ENCODE peak calls at places on chromosomes 6 and 20, in ten cellular contexts. M is ovary, S is right lobe of liver, J is SK-N-SH, R is neuronal stem cell, D is IMR-90, K is pancreas, G is stomach, U is HCT116, Y is hepatocyte. E is an unnamed sample.
A peak's percentile ranks its signal among the peaks of the same experiment; 100 is the strongest.

GRCh38 chr20:51731771-51732453 is 36.3 kb downstream of the ATP9A start:
- DNase-seq in G (no peak), K (no peak), R (no peak), D (peak; percentile 58), J (peak; percentile 39), U (no peak), M (peak; percentile 63), Y (peak; percentile 34), S (no peak), E (no peak)

GRCh38 chr6:21987501-21987957 is 309.3 kb downstream of the PRL start:
- DNase-seq in K (peak; percentile 59), S (peak; percentile 54), M (peak; percentile 79), Y (peak; percentile 90), J (peak; percentile 63), D (peak; percentile 97), G (peak; percentile 44), R (no peak), U (peak; percentile 58), E (no peak)

GRCh38 chr6:89999154-89999553 is 104.9 kb downstream of the GJA10 start:
- DNase-seq in U (peak; percentile 54), D (peak; percentile 23), Y (no peak), K (peak; percentile 48), R (no peak), S (no peak), M (no peak), G (peak; percentile 63), J (no peak), E (no peak)

GRCh38 chr6:128487055-128487454 is 33.3 kb downstream of the PTPRK start:
- DNase-seq in Y (peak; percentile 36), M (no peak), U (no peak), D (no peak), K (no peak), S (no peak), R (no peak), G (no peak), J (no peak), E (no peak)

GRCh38 chr6:132236744-132237143 is 164.5 kb downstream of the MOXD1 start:
- DNase-seq in D (peak; percentile 51), M (no peak), G (no peak), Y (no peak), R (peak; percentile 24), S (no peak), J (no peak), U (no peak), K (no peak), E (no peak)

GRCh38 chr6:129730477-129731165 is 20.6 kb upstream of the ARHGAP18 start:
- DNase-seq in U (no peak), G (no peak), Y (peak; percentile 43), D (no peak), K (no peak), S (no peak), M (no peak), J (no peak), R (no peak), E (no peak)

GRCh38 chr6:149896491-149896890 is 1.4 kb downstream of the RAET1E start:
- DNase-seq in Y (no peak), S (no peak), U (no peak), J (no peak), K (no peak), M (no peak), R (no peak), D (peak; percentile 52), G (no peak), E (no peak)

GRCh38 chr6:6004147-6004995 is 2.4 kb downstream of the NRN1 start:
- DNase-seq in G (no peak), S (no peak), M (no peak), D (no peak), Y (no peak), R (no peak), K (no peak), U (no peak), J (peak; percentile 49), E (no peak)

GRCh38 chr20:21450572-21450971 is 53.2 kb upstream of the NKX2-4 start:
- DNase-seq in D (no peak), S (no peak), G (no peak), J (no peak), R (no peak), M (no peak), Y (no peak), U (no peak), K (no peak), E (no peak)

GRCh38 chr20:21464916-21465315 is 48.9 kb downstream of the NKX2-2 start:
- DNase-seq in G (no peak), K (no peak), Y (no peak), R (no peak), S (no peak), M (no peak), J (no peak), U (no peak), D (no peak), E (no peak)

GRCh38 chr6:159681104-159681503 is 11.9 kb downstream of the SOD2 start:
- DNase-seq in D (no peak), U (no peak), Y (no peak), J (no peak), R (no peak), G (no peak), S (no peak), M (no peak), K (no peak), E (no peak)

GRCh38 chr6:143125455-143125854 is 64.8 kb downstream of the AIG1 start:
- DNase-seq in D (no peak), K (no peak), J (peak; percentile 20), G (no peak), U (no peak), S (no peak), R (no peak), Y (no peak), M (no peak), E (no peak)
- H3K4me3 ChIP-seq in D (no peak overlapping the region), K (no peak overlapping the region), J (no peak overlapping the region), G (no peak overlapping the region), U (no peak overlapping the region), S (no peak overlapping the region), R (no peak overlapping the region), Y (no peak overlapping the region), M (no peak overlapping the region), E (no peak overlapping the region)

GRCh38 chr6:40000964-40001515 is 66.8 kb upstream of the MOCS1 start:
- DNase-seq in J (no peak), K (no peak), D (no peak), Y (no peak), M (no peak), U (no peak), G (no peak), R (no peak), S (no peak), E (no peak)
- H3K36me3 ChIP-seq in J (no peaks in the 10 kb centered on the region), K (no peaks in the 10 kb centered on the region), D (no peaks in the 10 kb centered on the region), Y (no peaks in the 10 kb centered on the region), M (no peaks in the 10 kb centered on the region), U (no peaks in the 10 kb centered on the region), G (no peaks in the 10 kb centered on the region), R (no peaks in the 10 kb centered on the region), S (no peaks in the 10 kb centered on the region), E (no peaks in the 10 kb centered on the region)

GRCh38 chr6:137869781-137870180 is 2.7 kb downstream of the TNFAIP3 start:
- DNase-seq in K (no peak), Y (no peak), R (no peak), U (no peak), M (no peak), J (no peak), S (no peak), G (no peak), D (no peak), E (no peak)
- H3K4me1 ChIP-seq in K (no peaks in the 10 kb centered on the region), Y (peaks cover 17% of the 10 kb centered on the region), R (peaks cover 16% of the 10 kb centered on the region), U (peaks cover 10% of the 10 kb centered on the region), M (peaks cover 11% of the 10 kb centered on the region), J (peaks cover 8% of the 10 kb centered on the region), S (peaks cover 12% of the 10 kb centered on the region), G (peaks cover 45% of the 10 kb centered on the region), D (peaks cover 18% of the 10 kb centered on the region), E (peaks cover 24% of the 10 kb centered on the region)

GRCh38 chr20:43605715-43606114 is 15.0 kb downstream of the IFT52 start:
- DNase-seq in Y (no peak), M (no peak), K (no peak), J (no peak), S (no peak), G (no peak), U (no peak), R (no peak), D (no peak), E (no peak)

DNA sequence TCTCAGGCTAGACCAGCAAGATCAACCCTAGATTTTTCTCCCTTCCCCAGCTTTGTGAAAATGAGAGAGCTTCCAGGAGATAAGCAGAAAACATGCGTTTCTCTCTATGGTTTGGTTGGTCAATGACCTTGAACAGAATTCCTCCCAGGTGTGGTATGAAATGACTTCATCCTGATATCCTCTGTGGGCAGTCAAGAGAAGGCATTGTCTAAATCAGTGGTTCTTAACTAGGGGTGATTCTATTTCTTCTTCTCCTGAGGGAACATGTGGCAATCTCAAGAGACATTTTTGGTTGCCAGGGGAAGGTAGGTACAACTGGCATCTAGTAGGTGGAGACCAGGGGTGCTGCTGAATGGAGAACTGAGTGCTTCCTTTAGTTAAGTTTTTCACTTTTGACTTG is 12.4 kb downstream of the IFT52 start:
- DNase-seq in S (no peak), M (no peak), K (no peak), G (no peak), Y (no peak), D (no peak), R (no peak), J (no peak), U (no peak), E (no peak)
- H3K4me3 ChIP-seq in S (no peak overlapping the region), M (no peak overlapping the region), K (no peak overlapping the region), G (no peak overlapping the region), Y (no peak overlapping the region), D (no peak overlapping the region), R (no peak overlapping the region), J (no peak overlapping the region), U (no peak overlapping the region), E (no peak overlapping the region)

GRCh38 chr6:167945937-167946485 is 51.5 kb upstream of the KIF25 start:
- DNase-seq in S (no peak), G (no peak), K (no peak), M (no peak), Y (no peak), U (no peak), R (no peak), J (no peak), D (peak; percentile 32), E (no peak)
- H3K36me3 ChIP-seq in S (peaks cover 18% of the 10 kb centered on the region), G (peaks cover 54% of the 10 kb centered on the region), K (peaks cover 30% of the 10 kb centered on the region), M (no peaks in the 10 kb centered on the region), Y (no peaks in the 10 kb centered on the region), U (peaks cover 27% of the 10 kb centered on the region), R (peaks cover 47% of the 10 kb centered on the region), J (peaks cover 70% of the 10 kb centered on the region), D (peaks cover 21% of the 10 kb centered on the region), E (peaks cover 8% of the 10 kb centered on the region)

GRCh38 chr6:41551086-41551702 is 5.0 kb downstream of the FOXP4 start:
- DNase-seq in G (peak; percentile 64), U (no peak), R (no peak), M (no peak), S (no peak), Y (no peak), J (no peak), D (no peak), K (peak; percentile 55), E (no peak)
- H3K4me1 ChIP-seq in G (peaks cover 67% of the 10 kb centered on the region), U (no peaks in the 10 kb centered on the region), R (peaks cover 45% of the 10 kb centered on the region), M (peaks cover 2% of the 10 kb centered on the region), S (peaks cover 9% of the 10 kb centered on the region), Y (peaks cover 30% of the 10 kb centered on the region), J (peaks cover 20% of the 10 kb centered on the region), D (peaks cover 7% of the 10 kb centered on the region), K (peaks cover 28% of the 10 kb centered on the region), E (peaks cover 16% of the 10 kb centered on the region)

GRCh38 chr20:45812157-45813005 is at the start of gene UBE2C:
- DNase-seq in K (peak; percentile 98), Y (peak; percentile 98), D (peak; percentile 100), S (peak; percentile 96), M (peak; percentile 96), R (peak; percentile 97), J (peak; percentile 98), G (peak; percentile 98), U (peak; percentile 100), E (peak; percentile 93)
- H3K4me3 ChIP-seq in K (peak within 1 kb of the TSS; percentile 57), Y (peak within 1 kb of the TSS; percentile 27), D (peak within 1 kb of the TSS; percentile 53), S (peak within 1 kb of the TSS; percentile 38), M (peak within 1 kb of the TSS; percentile 47), R (peak within 1 kb of the TSS; percentile 87), J (peak within 1 kb of the TSS; percentile 80), G (peak within 1 kb of the TSS; percentile 82), U (peak within 1 kb of the TSS; percentile 100), E (peak within 1 kb of the TSS; percentile 76)

GRCh38 chr6:151409260-151409659 is 17.9 kb upstream of the ZBTB2 start:
- DNase-seq in Y (no peak), R (no peak), G (no peak), D (no peak), K (no peak), U (no peak), M (no peak), S (no peak), J (no peak), E (no peak)
- H3K36me3 ChIP-seq in Y (no peaks in the 10 kb centered on the region), R (peaks cover 21% of the 10 kb centered on the region), G (peaks cover 3% of the 10 kb centered on the region), D (peaks cover 45% of the 10 kb centered on the region), K (no peaks in the 10 kb centered on the region), U (peaks cover 4% of the 10 kb centered on the region), M (no peaks in the 10 kb centered on the region), S (peaks cover 2% of the 10 kb centered on the region), J (peaks cover 43% of the 10 kb centered on the region), E (peaks cover 14% of the 10 kb centered on the region)